ENCODE peak calls at places on chromosomes 13 and 19, in five cellular contexts. J is spleen, U is adrenal gland, D is HCT116, H is ovary. K is an unnamed sample.
A peak's percentile ranks its signal among the peaks of the same experiment; 100 is the strongest.

GRCh38 chr19:36635342-36635741 is 30.2 kb downstream of the ZNF382 start:
- DNase-seq in J (no peak), U (no peak), D (no peak), H (no peak), K (no peak)

GRCh38 chr13:44410328-44410859 is 36.8 kb downstream of the SERP2 start:
- DNase-seq in J (peak; percentile 36), U (no peak), D (no peak), H (no peak), K (no peak)

GRCh38 chr13:105084931-105085330 is 1450.5 kb downstream of the EFNB2 start:
- DNase-seq in J (no peak), U (no peak), D (no peak), H (no peak), K (no peak)

GRCh38 chr19:47406711-47407416 is 12.5 kb downstream of the MEIS3 start:
- DNase-seq in J (no peak), U (no peak), D (no peak), H (peak; percentile 51), K (no peak)

GRCh38 chr19:46495789-46496099 is at the start of gene PNMA8B:
- DNase-seq in J (peak; percentile 83), U (peak; percentile 94), D (no peak), H (peak; percentile 89), K (peak; percentile 89)

GRCh38 chr19:2611483-2612464 is 90.7 kb downstream of the GNG7 start:
- DNase-seq in J (no peak), U (no peak), D (no peak), H (no peak), K (no peak)

GRCh38 chr13:100075700-100076587 is 12.9 kb upstream of the PCCA start:
- DNase-seq in J (no peak), U (no peak), D (no peak), H (no peak), K (no peak)

GRCh38 chr13:41674246-41674645 is 216.9 kb downstream of the RGCC start:
- DNase-seq in J (no peak), U (no peak), D (no peak), H (no peak), K (no peak)

GRCh38 chr19:46623915-46624502 is 880 bp downstream of the PTGIR start:
- DNase-seq in J (no peak), U (no peak), D (no peak), H (no peak), K (no peak)

GRCh38 chr19:52224211-52224610 is 34.4 kb downstream of the PPP2R1A start:
- DNase-seq in J (no peak), U (no peak), D (no peak), H (no peak), K (no peak)

GRCh38 chr13:109677206-109677605 is 109.2 kb downstream of the IRS2 start:
- DNase-seq in J (no peak), U (no peak), D (no peak), H (no peak), K (no peak)

GRCh38 chr13:32264407-32264806 is 50.8 kb downstream of the ZAR1L start:
- DNase-seq in J (no peak), U (peak; percentile 35), D (no peak), H (peak; percentile 56), K (no peak)

GRCh38 chr13:46896346-46897138 is at the start of gene HTR2A:
- DNase-seq in J (peak; percentile 81), U (no peak), D (no peak), H (peak; percentile 46), K (peak; percentile 38)

GRCh38 chr13:94416454-94417080 is 62.9 kb downstream of the DCT start:
- DNase-seq in J (no peak), U (no peak), D (peak; percentile 51), H (no peak), K (no peak)

GRCh38 chr13:83248751-83249150 is 633.5 kb downstream of the SLITRK1 start:
- DNase-seq in J (no peak), U (no peak), D (no peak), H (no peak), K (no peak)

GRCh38 chr19:10321874-10322835 is 6.3 kb upstream of the FDX2 start:
- DNase-seq in J (no peak), U (no peak), D (no peak), H (no peak), K (no peak)
- TF ChIP-seq POLR2A in J (no peak), U (no peak), D (no peak), H (no peak), K (no peak)

GRCh38 chr13:21683034-21683733 is 12.3 kb downstream of the FGF9 start:
- DNase-seq in J (no peak), U (peak; percentile 42), D (no peak), H (no peak), K (no peak)
- H3K27ac ChIP-seq in J (no peak overlapping the region), U (no peak overlapping the region), D (no peak overlapping the region), H (no peak overlapping the region), K (no peak overlapping the region)

GRCh38 chr13:77002590-77003190 is 10.8 kb downstream of the CLN5 start:
- DNase-seq in J (no peak), U (no peak), D (peak; percentile 12), H (no peak), K (no peak)
- TF ChIP-seq CTCF in J (no peak), U (peak; percentile 28), D (peak; percentile 10), H (no peak), K (peak; percentile 44)

GRCh38 chr13:49315036-49315565 is 67.4 kb downstream of the CDADC1 start:
- DNase-seq in J (no peak), U (no peak), D (no peak), H (no peak), K (no peak)
- TF ChIP-seq POLR2A in J (no peak), U (no peak), D (no peak), H (no peak), K (no peak)

DNA sequence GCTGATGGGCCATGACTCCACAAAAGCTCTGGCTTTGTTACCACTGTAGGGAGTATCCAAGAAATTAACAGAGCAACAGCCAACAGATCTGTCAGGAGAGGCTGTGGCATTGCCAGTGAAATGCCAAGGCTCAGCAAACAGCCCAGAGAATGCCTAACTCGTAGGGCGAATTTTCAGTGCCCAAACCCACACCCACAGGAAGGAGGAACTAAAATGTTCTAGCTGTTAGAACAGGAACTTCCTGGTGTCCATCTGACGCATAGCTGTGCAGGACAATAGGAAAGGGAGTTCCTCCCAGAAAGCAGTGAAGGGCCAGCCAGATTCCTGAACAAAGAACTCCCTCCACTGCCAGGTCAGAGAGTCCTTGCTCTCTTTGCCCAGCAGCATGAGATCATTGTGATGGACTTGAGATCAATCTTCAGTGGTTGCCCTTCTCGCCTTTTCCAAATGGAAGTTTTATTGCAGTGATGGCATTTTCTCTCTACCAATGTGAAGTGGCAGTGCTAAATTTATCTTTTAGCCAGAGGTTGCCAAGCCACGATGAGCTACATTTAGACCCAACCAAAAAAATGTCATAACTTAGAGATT is 224.2 kb upstream of the STARD13 start:
- DNase-seq in J (peak; percentile 68), U (peak; percentile 65), D (no peak), H (no peak), K (peak; percentile 57)
- H3K27ac ChIP-seq in J (peak overlapping the region; percentile 78), U (peak overlapping the region; percentile 80), D (no peak overlapping the region), H (no peak overlapping the region), K (peak overlapping the region; percentile 85)

DNA sequence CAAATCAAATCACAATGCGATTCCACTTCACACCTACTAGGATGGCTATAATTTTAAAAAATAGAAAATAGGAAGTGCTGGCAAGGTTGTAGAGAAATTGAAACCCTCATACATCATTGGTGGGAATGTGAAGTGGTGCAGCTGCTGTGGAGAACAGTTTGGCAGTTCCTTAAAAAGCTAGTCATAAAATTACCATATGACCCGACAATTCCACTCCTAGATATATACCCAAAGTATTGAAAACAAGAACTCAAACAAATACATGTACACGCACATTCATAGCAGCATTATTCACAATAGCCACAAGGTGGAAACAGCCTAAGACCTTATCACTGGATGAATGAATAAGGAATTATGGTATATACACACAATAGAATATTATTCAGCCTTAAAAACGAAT is 12.0 kb downstream of the HMGB1 start:
- DNase-seq in J (no peak), U (no peak), D (no peak), H (no peak), K (no peak)
- TF ChIP-seq CTCF in J (no peak), U (no peak), D (no peak), H (no peak), K (no peak)

GRCh38 chr13:19148561-19148960 is 33.1 kb downstream of the TUBA3C start:
- DNase-seq in J (no peak), U (no peak), D (no peak), H (no peak), K (no peak)
- TF ChIP-seq POLR2A in J (no peak), U (no peak), D (no peak), H (no peak), K (no peak)

GRCh38 chr13:97727991-97728390 is 225.5 kb upstream of the IPO5 start:
- DNase-seq in J (no peak), U (no peak), D (no peak), H (no peak), K (no peak)
- H3K27ac ChIP-seq in J (no peak overlapping the region), U (no peak overlapping the region), D (no peak overlapping the region), H (no peak overlapping the region), K (no peak overlapping the region)

GRCh38 chr19:42313840-42314755 is 989 bp downstream of the TMEM145 start:
- DNase-seq in J (no peak), U (no peak), D (no peak), H (no peak), K (no peak)
- TF ChIP-seq CTCF in J (no peak), U (no peak), D (no peak), H (no peak), K (no peak)

K was measured in upper lobe of left lung.